ENCODE peak calls at places on chromosome 18, in nine cellular contexts. One of them, this sample, is unnamed.

GRCh38 chr18:11042247-11042646 is 107.1 kb downstream of the PIEZO2 start:
- DNase-seq in WERI-Rb-1: no peak
- DNase-seq in heart right ventricle: no peak
- DNase-seq in A549: no peak
- DNase-seq in mesothelial cell of epicardium: no peak
- DNase-seq in hepatocyte: no peak
- DNase-seq in cardiac muscle cell: peak; percentile 49
- DNase-seq in HFF-Myc: no peak
- DNase-seq in MM.1S: no peak
- DNase-seq in this sample: no peak

GRCh38 chr18:6120820-6121279 is 225.5 kb upstream of the TMEM200C start:
- DNase-seq in WERI-Rb-1: no peak
- DNase-seq in heart right ventricle: peak; percentile 26
- DNase-seq in A549: no peak
- DNase-seq in mesothelial cell of epicardium: no peak
- DNase-seq in hepatocyte: no peak
- DNase-seq in cardiac muscle cell: no peak
- DNase-seq in HFF-Myc: no peak
- DNase-seq in MM.1S: no peak
- DNase-seq in this sample: no peak

GRCh38 chr18:79521806-79522205 is 126.1 kb downstream of the NFATC1 start:
- DNase-seq in WERI-Rb-1: no peak
- DNase-seq in heart right ventricle: no peak
- DNase-seq in A549: no peak
- DNase-seq in mesothelial cell of epicardium: no peak
- DNase-seq in hepatocyte: no peak
- DNase-seq in cardiac muscle cell: no peak
- DNase-seq in HFF-Myc: no peak
- DNase-seq in MM.1S: no peak
- DNase-seq in this sample: no peak

GRCh38 chr18:43279015-43279758 is 1.9 kb upstream of the SYT4 start:
- DNase-seq in WERI-Rb-1: peak; percentile 36
- DNase-seq in heart right ventricle: no peak
- DNase-seq in A549: peak; percentile 33
- DNase-seq in mesothelial cell of epicardium: no peak
- DNase-seq in hepatocyte: peak; percentile 25
- DNase-seq in cardiac muscle cell: peak; percentile 44
- DNase-seq in HFF-Myc: no peak
- DNase-seq in MM.1S: no peak
- DNase-seq in this sample: peak; percentile 46

GRCh38 chr18:61998957-61999356 is 106.2 kb upstream of the RNF152 start:
- DNase-seq in WERI-Rb-1: no peak
- DNase-seq in heart right ventricle: no peak
- DNase-seq in A549: no peak
- DNase-seq in mesothelial cell of epicardium: no peak
- DNase-seq in hepatocyte: no peak
- DNase-seq in cardiac muscle cell: peak; percentile 71
- DNase-seq in HFF-Myc: peak; percentile 97
- DNase-seq in MM.1S: no peak
- DNase-seq in this sample: peak; percentile 83

GRCh38 chr18:50523165-50523564 is 36.7 kb upstream of the MAPK4 start:
- DNase-seq in WERI-Rb-1: no peak
- DNase-seq in heart right ventricle: no peak
- DNase-seq in A549: no peak
- DNase-seq in mesothelial cell of epicardium: no peak
- DNase-seq in hepatocyte: no peak
- DNase-seq in cardiac muscle cell: no peak
- DNase-seq in HFF-Myc: no peak
- DNase-seq in MM.1S: no peak
- DNase-seq in this sample: no peak

GRCh38 chr18:28267878-28268625 is 91.1 kb upstream of the CDH2 start:
- DNase-seq in WERI-Rb-1: no peak
- DNase-seq in heart right ventricle: no peak
- DNase-seq in A549: peak; percentile 5
- DNase-seq in mesothelial cell of epicardium: no peak
- DNase-seq in hepatocyte: no peak
- DNase-seq in cardiac muscle cell: peak; percentile 76
- DNase-seq in HFF-Myc: peak; percentile 22
- DNase-seq in MM.1S: no peak
- DNase-seq in this sample: peak; percentile 37

GRCh38 chr18:76602169-76602568 is 107.1 kb upstream of the ZNF516 start:
- DNase-seq in WERI-Rb-1: no peak
- DNase-seq in heart right ventricle: no peak
- DNase-seq in A549: no peak
- DNase-seq in mesothelial cell of epicardium: no peak
- DNase-seq in hepatocyte: no peak
- DNase-seq in cardiac muscle cell: no peak
- DNase-seq in HFF-Myc: no peak
- DNase-seq in MM.1S: no peak
- DNase-seq in this sample: no peak

GRCh38 chr18:11872479-11873136 is 21.4 kb downstream of the CHMP1B start:
- DNase-seq in WERI-Rb-1: no peak
- DNase-seq in heart right ventricle: peak; percentile 41
- DNase-seq in A549: peak; percentile 67
- DNase-seq in mesothelial cell of epicardium: no peak
- DNase-seq in hepatocyte: peak; percentile 56
- DNase-seq in cardiac muscle cell: peak; percentile 47
- DNase-seq in HFF-Myc: no peak
- DNase-seq in MM.1S: no peak
- DNase-seq in this sample: peak; percentile 45

GRCh38 chr18:38586327-38586726 is 1020.7 kb upstream of the CELF4 start:
- DNase-seq in WERI-Rb-1: no peak
- DNase-seq in heart right ventricle: no peak
- DNase-seq in A549: no peak
- DNase-seq in mesothelial cell of epicardium: no peak
- DNase-seq in hepatocyte: no peak
- DNase-seq in cardiac muscle cell: no peak
- DNase-seq in HFF-Myc: no peak
- DNase-seq in MM.1S: no peak
- DNase-seq in this sample: no peak

GRCh38 chr18:62603979-62604378 is 81.2 kb downstream of the ZCCHC2 start:
- DNase-seq in WERI-Rb-1: no peak
- DNase-seq in heart right ventricle: no peak
- DNase-seq in A549: no peak
- DNase-seq in mesothelial cell of epicardium: no peak
- DNase-seq in hepatocyte: no peak
- DNase-seq in cardiac muscle cell: no peak
- DNase-seq in HFF-Myc: no peak
- DNase-seq in MM.1S: no peak
- DNase-seq in this sample: no peak

GRCh38 chr18:61308009-61308408 is 25.2 kb upstream of the CDH20 start:
- DNase-seq in WERI-Rb-1: no peak
- DNase-seq in heart right ventricle: no peak
- DNase-seq in A549: no peak
- DNase-seq in mesothelial cell of epicardium: no peak
- DNase-seq in hepatocyte: no peak
- DNase-seq in cardiac muscle cell: no peak
- DNase-seq in HFF-Myc: no peak
- DNase-seq in MM.1S: no peak
- DNase-seq in this sample: no peak

GRCh38 chr18:48769006-48769646 is 181.6 kb downstream of the SMAD7 start:
- DNase-seq in WERI-Rb-1: no peak
- DNase-seq in heart right ventricle: no peak
- DNase-seq in A549: no peak
- DNase-seq in mesothelial cell of epicardium: no peak
- DNase-seq in hepatocyte: no peak
- DNase-seq in cardiac muscle cell: no peak
- DNase-seq in HFF-Myc: no peak
- DNase-seq in MM.1S: no peak
- DNase-seq in this sample: no peak

GRCh38 chr18:58058720-58059119 is 14.7 kb downstream of the NEDD4L start:
- DNase-seq in WERI-Rb-1: no peak
- DNase-seq in heart right ventricle: no peak
- DNase-seq in A549: no peak
- DNase-seq in mesothelial cell of epicardium: no peak
- DNase-seq in hepatocyte: no peak
- DNase-seq in cardiac muscle cell: no peak
- DNase-seq in HFF-Myc: no peak
- DNase-seq in MM.1S: no peak
- DNase-seq in this sample: no peak

DNA sequence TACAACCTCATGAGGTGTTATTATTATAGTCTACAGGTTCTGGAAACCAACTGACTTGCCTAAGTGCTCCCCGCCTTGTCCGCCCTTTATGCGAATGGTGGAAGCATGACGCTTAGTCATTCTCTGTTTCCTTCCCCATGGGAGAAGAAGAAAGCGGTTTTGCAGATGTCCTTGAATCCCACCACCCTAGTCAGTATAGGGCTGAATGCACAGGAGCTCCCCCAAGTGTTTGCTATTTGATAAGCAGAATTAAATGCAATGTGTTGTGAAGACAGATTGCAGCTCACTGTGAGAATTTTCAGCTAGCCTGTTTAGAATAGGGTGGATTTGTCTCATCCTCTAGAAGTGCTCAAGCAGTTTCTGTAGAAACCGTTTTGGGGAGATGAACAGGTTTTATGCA is 652.0 kb downstream of the DCC start:
- DNase-seq in WERI-Rb-1: peak; percentile 40
- DNase-seq in heart right ventricle: no peak
- DNase-seq in A549: peak; percentile 6
- DNase-seq in mesothelial cell of epicardium: no peak
- DNase-seq in hepatocyte: peak; percentile 4
- DNase-seq in cardiac muscle cell: no peak
- DNase-seq in HFF-Myc: no peak
- DNase-seq in MM.1S: no peak
- DNase-seq in this sample: no peak
- TF ChIP-seq CTCF in WERI-Rb-1: peak; percentile 64
- TF ChIP-seq CTCF in heart right ventricle: no peak
- TF ChIP-seq CTCF in A549: no peak
- TF ChIP-seq CTCF in mesothelial cell of epicardium: no peak
- TF ChIP-seq CTCF in hepatocyte: peak; percentile 23
- TF ChIP-seq CTCF in cardiac muscle cell: no peak
- TF ChIP-seq CTCF in HFF-Myc: no peak
- TF ChIP-seq CTCF in MM.1S: peak; percentile 22
- TF ChIP-seq CTCF in this sample: peak; percentile 9

DNA sequence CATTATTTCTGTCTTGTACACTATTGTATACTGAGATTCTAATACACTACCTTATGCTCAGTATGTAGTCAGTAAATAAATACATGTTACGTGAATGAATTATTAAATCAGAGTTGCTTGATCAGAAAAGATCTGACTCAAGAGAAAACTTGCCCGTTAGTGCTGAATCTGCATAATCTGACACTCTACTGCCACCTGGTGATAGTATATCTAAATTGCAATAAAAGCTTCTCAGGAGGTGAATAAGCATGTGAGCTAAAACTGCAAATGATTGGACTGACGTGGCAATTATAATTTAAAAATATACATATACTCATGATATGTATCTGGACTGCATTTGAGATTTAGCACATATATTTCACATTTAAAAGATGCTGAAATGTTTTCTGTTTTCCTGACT is 70.4 kb downstream of the KIAA1328 start:
- DNase-seq in WERI-Rb-1: no peak
- DNase-seq in heart right ventricle: no peak
- DNase-seq in A549: peak; percentile 55
- DNase-seq in mesothelial cell of epicardium: no peak
- DNase-seq in hepatocyte: peak; percentile 11
- DNase-seq in cardiac muscle cell: peak; percentile 9
- DNase-seq in HFF-Myc: peak; percentile 20
- DNase-seq in MM.1S: peak; percentile 65
- DNase-seq in this sample: peak; percentile 7
- TF ChIP-seq CTCF in WERI-Rb-1: peak; percentile 13
- TF ChIP-seq CTCF in heart right ventricle: no peak
- TF ChIP-seq CTCF in A549: peak; percentile 14
- TF ChIP-seq CTCF in mesothelial cell of epicardium: no peak
- TF ChIP-seq CTCF in hepatocyte: peak; percentile 19
- TF ChIP-seq CTCF in cardiac muscle cell: no peak
- TF ChIP-seq CTCF in HFF-Myc: peak; percentile 48
- TF ChIP-seq CTCF in MM.1S: peak; percentile 54
- TF ChIP-seq CTCF in this sample: no peak

DNA sequence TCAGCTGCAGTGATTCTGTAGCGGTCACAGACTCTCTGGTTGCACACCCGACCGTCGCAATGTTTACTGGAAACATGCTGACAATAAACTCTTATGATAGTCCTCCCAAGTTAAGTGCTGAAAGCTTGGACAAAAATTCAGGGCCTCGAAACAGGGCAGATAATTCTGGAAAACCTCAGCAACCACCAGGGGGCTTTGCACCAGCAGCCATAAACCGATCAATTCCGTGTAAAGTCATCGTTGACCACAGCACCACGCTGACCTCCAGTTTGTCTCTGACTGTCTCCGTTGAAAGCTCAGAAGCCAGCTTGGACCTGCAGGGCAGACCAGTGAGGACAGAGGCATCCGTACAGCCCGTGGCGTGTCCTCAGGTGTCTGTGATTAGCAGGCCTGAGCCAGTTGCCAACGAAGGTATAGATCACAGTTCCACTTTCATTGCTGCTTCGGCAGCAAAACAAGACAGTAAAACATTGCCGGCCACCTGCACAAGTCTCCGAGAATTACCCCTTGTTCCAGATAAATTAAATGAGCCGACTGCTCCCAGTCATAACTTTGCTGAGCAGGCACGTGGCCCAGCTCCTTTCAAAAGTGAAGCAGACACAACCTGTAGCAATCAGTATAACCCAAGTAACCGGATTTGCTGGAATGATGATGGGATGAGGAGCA is 166.1 kb downstream of the ASXL3 start:
- DNase-seq in WERI-Rb-1: no peak
- DNase-seq in heart right ventricle: no peak
- DNase-seq in A549: no peak
- DNase-seq in mesothelial cell of epicardium: no peak
- DNase-seq in hepatocyte: no peak
- DNase-seq in cardiac muscle cell: no peak
- DNase-seq in HFF-Myc: no peak
- DNase-seq in MM.1S: no peak
- DNase-seq in this sample: no peak
- TF ChIP-seq CTCF in WERI-Rb-1: peak; percentile 22
- TF ChIP-seq CTCF in heart right ventricle: no peak
- TF ChIP-seq CTCF in A549: no peak
- TF ChIP-seq CTCF in mesothelial cell of epicardium: peak; percentile 61
- TF ChIP-seq CTCF in hepatocyte: no peak
- TF ChIP-seq CTCF in cardiac muscle cell: no peak
- TF ChIP-seq CTCF in HFF-Myc: peak; percentile 14
- TF ChIP-seq CTCF in MM.1S: no peak
- TF ChIP-seq CTCF in this sample: no peak

GRCh38 chr18:59835656-59836379 is 64.0 kb upstream of the PMAIP1 start:
- DNase-seq in WERI-Rb-1: no peak
- DNase-seq in heart right ventricle: no peak
- DNase-seq in A549: no peak
- DNase-seq in mesothelial cell of epicardium: no peak
- DNase-seq in hepatocyte: no peak
- DNase-seq in cardiac muscle cell: no peak
- DNase-seq in HFF-Myc: no peak
- DNase-seq in MM.1S: no peak
- DNase-seq in this sample: no peak

GRCh38 chr18:59839241-59839640 is 60.6 kb upstream of the PMAIP1 start:
- DNase-seq in WERI-Rb-1: no peak
- DNase-seq in heart right ventricle: no peak
- DNase-seq in A549: no peak
- DNase-seq in mesothelial cell of epicardium: no peak
- DNase-seq in hepatocyte: no peak
- DNase-seq in cardiac muscle cell: no peak
- DNase-seq in HFF-Myc: no peak
- DNase-seq in MM.1S: no peak
- DNase-seq in this sample: no peak

GRCh38 chr18:59837586-59837985 is 62.2 kb upstream of the PMAIP1 start:
- DNase-seq in WERI-Rb-1: peak; percentile 72
- DNase-seq in heart right ventricle: peak; percentile 21
- DNase-seq in A549: peak; percentile 60
- DNase-seq in mesothelial cell of epicardium: no peak
- DNase-seq in hepatocyte: peak; percentile 72
- DNase-seq in cardiac muscle cell: peak; percentile 78
- DNase-seq in HFF-Myc: peak; percentile 59
- DNase-seq in MM.1S: peak; percentile 65
- DNase-seq in this sample: peak; percentile 71

GRCh38 chr18:59842947-59843346 is 56.8 kb upstream of the PMAIP1 start:
- DNase-seq in WERI-Rb-1: no peak
- DNase-seq in heart right ventricle: no peak
- DNase-seq in A549: no peak
- DNase-seq in mesothelial cell of epicardium: no peak
- DNase-seq in hepatocyte: no peak
- DNase-seq in cardiac muscle cell: no peak
- DNase-seq in HFF-Myc: no peak
- DNase-seq in MM.1S: no peak
- DNase-seq in this sample: peak; percentile 37

GRCh38 chr18:59839931-59840685 is 59.7 kb upstream of the PMAIP1 start:
- DNase-seq in WERI-Rb-1: no peak
- DNase-seq in heart right ventricle: no peak
- DNase-seq in A549: no peak
- DNase-seq in mesothelial cell of epicardium: no peak
- DNase-seq in hepatocyte: no peak
- DNase-seq in cardiac muscle cell: no peak
- DNase-seq in HFF-Myc: no peak
- DNase-seq in MM.1S: no peak
- DNase-seq in this sample: no peak
- TF ChIP-seq CTCF in WERI-Rb-1: no peak
- TF ChIP-seq CTCF in heart right ventricle: no peak
- TF ChIP-seq CTCF in A549: no peak
- TF ChIP-seq CTCF in mesothelial cell of epicardium: no peak
- TF ChIP-seq CTCF in hepatocyte: no peak
- TF ChIP-seq CTCF in cardiac muscle cell: peak; percentile 6
- TF ChIP-seq CTCF in HFF-Myc: no peak
- TF ChIP-seq CTCF in MM.1S: no peak
- TF ChIP-seq CTCF in this sample: peak; percentile 3